ENCODE peak calls at places on chromosomes 13 and 19, in four cellular contexts. G is GM12878, R is K562, M is HepG2. H is an unnamed sample.

GRCh38 chr19:7657047-7657779 is 11.6 kb upstream of the RETN start:
- DNase-seq in M (no peak), G (no peak), R (no peak), H (no peak)

GRCh38 chr13:101398920-101399319 is 17.4 kb downstream of the NALCN start:
- DNase-seq in R (no peak), G (no peak), M (no peak), H (no peak)

GRCh38 chr19:40610396-40611064 is 9.4 kb downstream of the LTBP4 start:
- DNase-seq in G (no peak), R (no peak), M (no peak), H (no peak)

GRCh38 chr19:36059180-36059910 is 4.6 kb downstream of the WDR62 start:
- DNase-seq in G (no peak), M (no peak), R (no peak), H (no peak)

GRCh38 chr19:33438987-33439781 is 65.7 kb downstream of the CEBPG start:
- DNase-seq in G (no peak), R (peak), M (no peak), H (no peak)

GRCh38 chr13:73717632-73718031 is 416.6 kb downstream of the KLF12 start:
- DNase-seq in M (no peak), R (no peak), G (no peak), H (no peak)

GRCh38 chr19:4369109-4369887 is 25.9 kb downstream of the MPND start:
- DNase-seq in R (no peak), G (peak), M (no peak), H (no peak)

GRCh38 chr19:39936622-39937021 is 2.2 kb upstream of the FCGBP start:
- DNase-seq in R (no peak), M (no peak), G (no peak), H (no peak)

GRCh38 chr13:46124967-46125933 is 20.4 kb upstream of the CPB2 start:
- DNase-seq in G (no peak), R (peak), M (no peak), H (no peak)

GRCh38 chr19:50554212-50554611 is 14.0 kb downstream of the LRRC4B start:
- DNase-seq in R (no peak), G (no peak), M (no peak), H (no peak)

GRCh38 chr13:65768545-65768944 is 1461.6 kb downstream of the PCDH9 start:
- DNase-seq in M (no peak), R (no peak), G (no peak), H (no peak)

GRCh38 chr13:76882431-76882830 is 3.8 kb downstream of the KCTD12 start:
- DNase-seq in G (no peak), M (no peak), R (no peak), H (no peak)

GRCh38 chr13:68697551-68697950 is 1410.1 kb upstream of the ATXN8OS start:
- DNase-seq in M (no peak), G (no peak), R (peak), H (no peak)

GRCh38 chr13:27415116-27415515 is 9.3 kb upstream of the GTF3A start:
- DNase-seq in M (no peak), G (no peak), R (no peak), H (no peak)

GRCh38 chr13:78709028-78709427 is 50.1 kb upstream of the OBI1 start:
- DNase-seq in G (no peak), M (peak), R (no peak), H (no peak)

GRCh38 chr19:33447336-33448158 is 74.0 kb downstream of the CEBPG start:
- DNase-seq in M (no peak), R (no peak), G (no peak), H (no peak)

GRCh38 chr13:106651442-106651841 is 83.5 kb upstream of the ARGLU1 start:
- DNase-seq in M (no peak), G (no peak), R (no peak), H (no peak)

GRCh38 chr19:55088543-55089265 is 13.0 kb downstream of the EPS8L1 start:
- DNase-seq in M (peak), G (no peak), R (peak), H (peak)

GRCh38 chr13:89468081-89468480 is 1796.9 kb downstream of the SLITRK5 start:
- DNase-seq in R (no peak), G (no peak), M (no peak), H (no peak)

GRCh38 chr13:79581870-79582315 is 100.9 kb downstream of the NDFIP2 start:
- DNase-seq in G (no peak), R (no peak), M (no peak), H (no peak)

GRCh38 chr13:96036515-96036914 is 16.7 kb downstream of the UGGT2 start:
- DNase-seq in R (no peak), G (no peak), M (no peak), H (no peak)

GRCh38 chr13:92681239-92681638 is 545.4 kb upstream of the GPC6 start:
- DNase-seq in M (no peak), G (no peak), R (no peak), H (no peak)

GRCh38 chr13:106143930-106144709 is 391.3 kb downstream of the EFNB2 start:
- DNase-seq in M (no peak), G (no peak), R (no peak), H (no peak)

GRCh38 chr19:18223860-18224524 is 2.2 kb downstream of the PDE4C start:
- DNase-seq in M (peak), R (peak), G (no peak), H (peak)

GRCh38 chr13:75749407-75749806 is 113.3 kb downstream of the LMO7 start:
- DNase-seq in R (no peak), G (no peak), M (no peak), H (peak)

GRCh38 chr19:5142725-5143097 is 173.8 kb downstream of the KDM4B start:
- DNase-seq in R (no peak), M (no peak), G (no peak), H (no peak)

GRCh38 chr19:15466851-15467733 is 2.7 kb upstream of the RASAL3 start:
- DNase-seq in M (no peak), R (no peak), G (peak), H (no peak)

GRCh38 chr19:16661480-16662034 is 618 bp downstream of the TMEM38A start:
- DNase-seq in R (no peak), M (no peak), G (no peak), H (no peak)

GRCh38 chr13:114035583-114036501 is 62.0 kb upstream of the C13orf46 start:
- DNase-seq in R (no peak), M (no peak), G (no peak), H (no peak)

GRCh38 chr19:37079238-37079637 is 1.0 kb downstream of the ZNF420 start:
- DNase-seq in G (no peak), R (no peak), M (no peak), H (no peak)

GRCh38 chr13:49791753-49792549 is 531 bp downstream of the KPNA3 start:
- DNase-seq in M (no peak), R (peak), G (no peak), H (peak)

GRCh38 chr13:42696191-42696590 is 85.2 kb upstream of the FAM216B start:
- DNase-seq in M (no peak), R (no peak), G (no peak), H (no peak)

DNA sequence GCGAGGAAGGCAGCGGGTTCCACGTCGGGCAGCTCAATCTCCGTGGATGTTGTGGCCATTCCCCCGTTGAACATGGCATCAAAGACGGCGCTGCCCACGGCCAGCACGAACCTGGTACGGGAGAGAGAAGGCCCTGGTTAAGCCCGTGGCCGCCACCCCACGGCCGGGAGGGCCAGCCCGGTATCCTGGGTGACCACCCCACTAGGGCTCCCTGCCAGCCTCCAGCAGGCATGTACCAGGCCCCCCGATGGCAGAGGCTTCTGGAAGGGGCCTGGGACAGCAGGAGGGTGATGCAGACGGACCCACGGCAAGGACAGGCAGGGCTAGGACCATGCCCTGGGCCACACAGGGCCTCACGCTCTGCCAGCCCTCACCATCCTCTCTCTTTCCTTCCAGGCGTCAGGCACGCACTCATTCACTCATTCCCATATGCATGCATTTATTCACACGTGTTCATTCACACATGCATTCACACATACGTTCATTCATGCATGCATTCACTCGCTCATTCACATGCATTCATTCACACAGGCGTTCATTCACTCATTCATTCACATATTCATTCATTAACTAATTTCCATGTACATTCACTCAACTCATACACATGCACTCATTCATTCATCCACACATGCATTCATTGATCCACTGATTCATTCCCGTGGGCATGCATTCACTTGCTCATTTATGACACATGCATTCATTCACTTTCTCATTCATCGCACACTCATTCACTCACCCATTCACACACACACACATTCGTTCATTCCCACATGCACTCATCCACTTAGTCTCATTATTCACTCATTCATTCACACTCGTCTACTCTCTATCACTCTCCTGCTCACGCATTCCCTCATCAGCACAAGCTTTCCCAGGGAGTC is 17.9 kb downstream of the BTBD2 start:
- DNase-seq in R (no peak), M (no peak), G (no peak), H (no peak)
- TF ChIP-seq FOXK2 in R (no peak), M (no peak), G (no peak), H (no peak)

DNA sequence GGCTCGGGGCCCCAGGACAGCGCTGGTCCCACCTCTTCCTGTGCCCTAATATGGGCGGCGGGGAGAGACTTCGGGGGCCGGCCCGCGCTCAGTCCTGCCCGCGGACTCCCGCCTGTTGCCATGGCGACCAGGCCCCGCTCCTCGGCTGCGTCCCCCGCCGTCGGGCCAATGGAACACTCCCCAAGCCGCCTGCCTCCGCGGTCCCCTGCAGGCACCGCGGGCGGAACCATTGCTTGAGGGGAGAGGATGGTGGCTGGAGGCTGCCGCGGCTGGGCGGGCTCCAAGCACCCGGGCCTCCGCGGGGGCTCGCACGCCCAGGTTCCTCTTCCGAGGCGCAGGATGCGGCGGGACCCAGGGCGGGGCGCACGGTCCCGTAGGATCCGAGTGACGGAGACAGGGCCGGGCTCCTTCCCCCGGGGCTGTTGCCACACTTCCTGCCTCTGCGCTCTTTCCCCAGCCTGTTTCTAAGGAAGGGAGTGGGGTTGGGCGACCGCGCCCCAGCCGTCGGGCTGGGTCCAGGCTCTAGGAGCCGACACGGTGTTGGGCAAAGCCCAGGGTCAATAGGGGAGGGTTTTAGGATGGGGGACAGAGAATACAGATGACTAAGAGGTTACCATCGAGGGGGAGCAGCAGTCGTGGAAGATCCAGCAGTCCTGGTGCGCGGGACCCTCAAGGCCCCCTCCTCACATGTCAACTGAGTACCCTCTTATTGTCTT is 1.2 kb upstream of the JUNB start:
- DNase-seq in R (peak), G (peak), M (peak), H (peak)
- TF ChIP-seq SP1 in R (peak), G (peak), M (no peak), H (no peak)

GRCh38 chr19:13783565-13784500 is 9.6 kb downstream of the C19orf53 start:
- DNase-seq in M (no peak), R (no peak), G (no peak), H (no peak)

GRCh38 chr19:13778847-13779246 is 4.6 kb downstream of the C19orf53 start:
- DNase-seq in M (no peak), R (no peak), G (no peak), H (no peak)

GRCh38 chr19:13782537-13782936 is 8.3 kb downstream of the C19orf53 start:
- DNase-seq in G (no peak), R (no peak), M (no peak), H (no peak)

GRCh38 chr19:13778398-13778797 is 4.1 kb downstream of the C19orf53 start:
- DNase-seq in R (no peak), G (no peak), M (no peak), H (no peak)

DNA sequence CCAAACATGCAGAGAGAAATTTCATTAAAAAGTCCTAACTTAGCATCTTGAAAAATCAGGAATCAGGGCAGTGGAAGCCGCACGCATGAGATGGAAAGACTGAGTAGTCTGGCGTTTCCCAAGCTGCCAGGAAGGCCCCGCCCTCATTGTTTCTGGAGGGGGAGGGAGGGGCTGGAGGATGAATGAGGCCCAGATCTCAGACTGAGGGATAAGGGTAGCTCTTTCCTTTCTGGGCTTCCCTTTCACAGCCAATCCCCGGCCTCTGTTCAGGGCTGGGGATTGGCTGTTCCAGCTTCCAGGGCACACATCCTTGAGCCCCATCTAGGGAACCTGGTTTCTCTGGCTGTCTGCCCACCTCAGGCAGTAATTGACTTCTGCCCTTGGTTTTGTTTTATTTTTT is 7.3 kb downstream of the C19orf53 start:
- DNase-seq in G (no peak), M (no peak), R (peak), H (peak)
- TF ChIP-seq FOXK2 in G (no peak), M (no peak), R (no peak), H (no peak)

DNA sequence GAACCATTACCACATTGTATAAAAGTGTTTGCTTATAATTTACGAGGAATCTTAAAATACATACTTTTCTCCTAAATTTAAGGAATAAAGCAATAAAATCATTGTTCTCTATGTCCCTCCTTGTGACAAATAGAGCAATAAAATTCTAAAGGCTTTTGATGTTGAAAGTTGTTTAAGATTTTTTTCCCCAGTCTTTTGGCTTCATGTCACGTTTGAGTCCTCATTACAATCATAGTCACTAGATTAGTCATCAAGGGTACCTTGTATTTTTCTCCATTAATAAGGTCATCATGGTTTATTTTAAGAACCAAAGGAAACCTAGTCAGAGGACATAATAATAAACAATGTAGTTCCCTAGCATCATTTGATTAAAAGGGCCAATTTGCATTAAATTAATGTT is 3.2 kb downstream of the WBP4 start:
- DNase-seq in G (no peak), M (no peak), R (no peak), H (no peak)
- TF ChIP-seq SP1 in G (no peak), M (no peak), R (no peak), H (no peak)

DNA sequence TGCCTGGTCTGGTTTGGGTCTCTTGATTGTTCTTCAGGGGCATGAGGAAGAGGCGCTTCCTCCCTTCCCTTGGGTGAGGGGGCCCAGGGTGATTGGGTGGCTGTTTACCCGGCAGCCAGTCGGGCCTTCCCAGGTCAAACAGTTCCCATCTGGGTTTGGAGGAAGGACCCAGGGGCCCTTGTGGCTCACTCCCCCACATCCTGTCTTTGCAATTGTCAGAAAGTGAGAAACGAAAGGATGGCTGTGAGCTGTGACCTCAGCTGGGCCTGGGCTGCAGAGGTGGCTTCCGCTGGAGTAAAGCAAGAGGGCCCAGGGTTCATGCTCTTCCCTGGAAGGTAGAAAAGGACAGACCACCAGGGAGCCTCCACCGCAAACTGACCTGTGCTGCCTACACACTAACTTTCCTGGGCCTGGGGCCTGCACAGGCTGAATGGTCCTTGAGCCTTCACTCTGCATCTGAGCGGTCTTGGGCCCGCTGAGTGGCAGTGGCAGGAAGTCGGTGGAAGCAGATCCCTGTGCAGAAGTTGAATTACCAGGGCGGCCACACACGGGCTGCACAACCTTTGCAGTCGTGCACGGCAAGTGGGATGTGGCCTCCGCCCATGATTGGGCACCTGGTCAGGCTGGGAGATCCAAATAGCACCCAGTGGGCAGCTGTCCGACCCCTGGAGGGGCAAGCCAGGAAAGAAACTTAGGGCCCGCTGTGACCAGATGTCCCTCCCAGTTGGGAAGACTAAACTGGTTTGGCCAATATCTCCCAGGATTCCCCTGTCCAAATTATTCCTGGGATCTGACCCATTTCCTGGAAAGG is 5.3 kb upstream of the CD79A start:
- DNase-seq in R (no peak), M (no peak), G (peak), H (no peak)
- TF ChIP-seq FOXK2 in R (no peak), M (no peak), G (no peak), H (no peak)